ENCODE peak calls at places on chromosomes 5 and 9, in eight cellular contexts. A, E, M, J, P, U, W and I are unnamed samples.
A peak's percentile ranks its signal among the peaks of the same experiment; 100 is the strongest.

GRCh38 chr9:109767404-109767803 is 12.6 kb upstream of the PALM2AKAP2 start:
- DNase-seq in A (no peak), E (no peak), M (no peak), J (no peak), P (no peak), U (no peak), W (no peak), I (no peak)

GRCh38 chr5:14995229-14995628 is 123.7 kb upstream of the ANKH start:
- DNase-seq in A (no peak), E (no peak), M (no peak), J (no peak), P (no peak), U (no peak), W (no peak), I (no peak)

GRCh38 chr9:92706218-92706940 is 36.4 kb upstream of the IPPK start:
- DNase-seq in A (peak; percentile 49), E (no peak), M (no peak), J (peak; percentile 13), P (no peak), U (no peak), W (peak; percentile 42), I (no peak)

GRCh38 chr9:129209580-129209979 is 31.5 kb upstream of the IER5L start:
- DNase-seq in A (no peak), E (no peak), M (no peak), J (no peak), P (no peak), U (no peak), W (no peak), I (no peak)

GRCh38 chr9:6677803-6678202 is 32.3 kb upstream of the GLDC start:
- DNase-seq in A (peak; percentile 16), E (no peak), M (no peak), J (no peak), P (no peak), U (no peak), W (no peak), I (no peak)

GRCh38 chr9:89178162-89179120 is at the start of gene SHC3:
- DNase-seq in A (peak; percentile 87), E (peak; percentile 52), M (peak; percentile 14), J (no peak), P (no peak), U (no peak), W (no peak), I (no peak)

GRCh38 chr5:154078305-154078704 is 39.5 kb downstream of the MFAP3 start:
- DNase-seq in A (no peak), E (peak; percentile 9), M (no peak), J (no peak), P (no peak), U (no peak), W (no peak), I (no peak)

GRCh38 chr9:76313771-76314170 is 80.5 kb downstream of the RFK start:
- DNase-seq in A (no peak), E (no peak), M (no peak), J (no peak), P (no peak), U (no peak), W (peak; percentile 11), I (no peak)

GRCh38 chr5:162096448-162096847 is 28.9 kb downstream of the GABRG2 start:
- DNase-seq in A (no peak), E (no peak), M (no peak), J (no peak), P (no peak), U (no peak), W (no peak), I (no peak)

GRCh38 chr9:27529316-27530278 is at the start of gene MOB3B:
- DNase-seq in A (peak; percentile 98), E (peak; percentile 56), M (peak; percentile 83), J (peak; percentile 60), P (peak; percentile 61), U (peak; percentile 79), W (peak; percentile 90), I (peak; percentile 67)

GRCh38 chr5:138463335-138464017 is 1.8 kb upstream of the EGR1 start:
- DNase-seq in A (peak; percentile 76), E (no peak), M (no peak), J (no peak), P (no peak), U (no peak), W (peak; percentile 74), I (no peak)

GRCh38 chr9:89453452-89453851 is 44.5 kb downstream of the SEMA4D start:
- DNase-seq in A (peak; percentile 95), E (no peak), M (no peak), J (no peak), P (no peak), U (no peak), W (no peak), I (no peak)

GRCh38 chr5:76542887-76543690 is 80.1 kb downstream of the F2RL2 start:
- DNase-seq in A (no peak), E (no peak), M (peak; percentile 51), J (peak; percentile 54), P (peak; percentile 24), U (peak; percentile 39), W (peak; percentile 65), I (peak; percentile 57)

GRCh38 chr9:89594811-89595550 is 9.8 kb upstream of the GADD45G start:
- DNase-seq in A (peak; percentile 44), E (no peak), M (no peak), J (no peak), P (no peak), U (no peak), W (peak; percentile 51), I (no peak)

GRCh38 chr5:147037517-147038205 is 159.1 kb upstream of the PPP2R2B start:
- DNase-seq in A (no peak), E (peak; percentile 56), M (no peak), J (no peak), P (no peak), U (no peak), W (no peak), I (no peak)

GRCh38 chr9:92661761-92662160 is 8.2 kb downstream of the IPPK start:
- DNase-seq in A (peak; percentile 49), E (no peak), M (no peak), J (no peak), P (no peak), U (no peak), W (no peak), I (no peak)

GRCh38 chr5:95283761-95284511 is 958 bp downstream of the MCTP1 start:
- DNase-seq in A (peak; percentile 86), E (no peak), M (peak; percentile 14), J (no peak), P (no peak), U (peak; percentile 1), W (no peak), I (no peak)

GRCh38 chr9:134351777-134352176 is 25.5 kb downstream of the RXRA start:
- DNase-seq in A (no peak), E (no peak), M (no peak), J (no peak), P (no peak), U (no peak), W (no peak), I (no peak)

GRCh38 chr9:21031091-21031817 is at the start of gene HACD4:
- DNase-seq in A (peak; percentile 88), E (peak; percentile 34), M (peak; percentile 62), J (peak; percentile 58), P (peak; percentile 35), U (peak; percentile 57), W (peak; percentile 79), I (peak; percentile 54)

GRCh38 chr9:125993423-125993935 is 246.3 kb downstream of the PBX3 start:
- DNase-seq in A (peak; percentile 63), E (no peak), M (no peak), J (no peak), P (no peak), U (no peak), W (no peak), I (no peak)

GRCh38 chr5:142386151-142387021 is 61.6 kb upstream of the SPRY4 start:
- DNase-seq in A (no peak), E (no peak), M (no peak), J (no peak), P (no peak), U (no peak), W (no peak), I (no peak)

GRCh38 chr5:130580264-130580663 is 584.8 kb downstream of the HINT1 start:
- DNase-seq in A (no peak), E (no peak), M (no peak), J (no peak), P (no peak), U (no peak), W (no peak), I (no peak)

GRCh38 chr5:172455511-172456061 is 1.3 kb upstream of the SH3PXD2B start:
- DNase-seq in A (peak; percentile 82), E (peak; percentile 72), M (no peak), J (no peak), P (no peak), U (no peak), W (peak; percentile 79), I (no peak)

GRCh38 chr5:107384256-107384655 is 286.5 kb downstream of the EFNA5 start:
- DNase-seq in A (no peak), E (no peak), M (no peak), J (no peak), P (no peak), U (no peak), W (no peak), I (no peak)

GRCh38 chr5:113050606-113051391 is 74.2 kb downstream of the DCP2 start:
- DNase-seq in A (no peak), E (peak; percentile 84), M (no peak), J (no peak), P (no peak), U (no peak), W (no peak), I (no peak)

GRCh38 chr5:36928947-36929346 is 52.4 kb downstream of the NIPBL start:
- DNase-seq in A (no peak), E (peak; percentile 60), M (no peak), J (no peak), P (no peak), U (no peak), W (no peak), I (no peak)

GRCh38 chr5:37834542-37835399 is 5.1 kb downstream of the GDNF start:
- DNase-seq in A (peak; percentile 87), E (no peak), M (no peak), J (no peak), P (no peak), U (no peak), W (no peak), I (no peak)

GRCh38 chr5:15966651-15967050 is 212.9 kb downstream of the MARCHF11 start:
- DNase-seq in A (no peak), E (peak; percentile 12), M (no peak), J (no peak), P (no peak), U (no peak), W (no peak), I (no peak)

GRCh38 chr5:29995154-29995553 is 1198.3 kb upstream of the CDH6 start:
- DNase-seq in A (no peak), E (no peak), M (no peak), J (no peak), P (no peak), U (no peak), W (no peak), I (no peak)